ENCODE peak calls at places on chromosomes 12 and 14, in six cellular contexts. K is left colon, D is SHP77, C is activated gamma-delta T cell, X is GM20000, S is D341Med. F is an unnamed sample.

GRCh38 chr12:100574262-100575074 is 984 bp downstream of the GAS2L3 start:
- DNase-seq in K (no peak), D (no peak), C (no peak), X (no peak), S (peak), F (no peak)

GRCh38 chr12:76029982-76030377 is 1.6 kb downstream of the PHLDA1 start:
- DNase-seq in K (no peak), D (peak), C (no peak), X (peak), S (peak), F (peak)

GRCh38 chr12:132827763-132828703 is 636 bp downstream of the GOLGA3 start:
- DNase-seq in K (peak), D (peak), C (no peak), X (peak), S (peak), F (peak)

GRCh38 chr14:100282083-100282350 is 24.2 kb downstream of the SLC25A29 start:
- DNase-seq in K (no peak), D (no peak), C (no peak), X (no peak), S (no peak), F (no peak)

GRCh38 chr14:67335781-67336180 is 23.8 kb downstream of the ATP6V1D start:
- DNase-seq in K (no peak), D (no peak), C (no peak), X (no peak), S (no peak), F (no peak)

GRCh38 chr12:79687711-79688270 is 3.0 kb downstream of the PAWR start:
- DNase-seq in K (no peak), D (no peak), C (no peak), X (no peak), S (no peak), F (no peak)

GRCh38 chr12:82527165-82527780 is 159.4 kb upstream of the TMTC2 start:
- DNase-seq in K (no peak), D (peak), C (no peak), X (peak), S (peak), F (peak)

GRCh38 chr12:49552014-49552413 is 13.2 kb downstream of the KCNH3 start:
- DNase-seq in K (no peak), D (no peak), C (no peak), X (no peak), S (peak), F (peak)

GRCh38 chr12:101230547-101230946 is 20.5 kb upstream of the SLC5A8 start:
- DNase-seq in K (no peak), D (no peak), C (no peak), X (no peak), S (no peak), F (no peak)

GRCh38 chr12:27437839-27438238 is 8.7 kb upstream of the SMCO2 start:
- DNase-seq in K (no peak), D (no peak), C (no peak), X (no peak), S (no peak), F (no peak)

GRCh38 chr12:78963439-78964222 is 99.1 kb downstream of the SYT1 start:
- DNase-seq in K (no peak), D (no peak), C (no peak), X (no peak), S (no peak), F (no peak)

GRCh38 chr12:54129028-54129903 is 59.5 kb downstream of the SMUG1 start:
- DNase-seq in K (no peak), D (no peak), C (no peak), X (no peak), S (no peak), F (no peak)

GRCh38 chr12:3587402-3588013 is 96.5 kb downstream of the PRMT8 start:
- DNase-seq in K (no peak), D (no peak), C (no peak), X (no peak), S (no peak), F (no peak)

GRCh38 chr14:55789442-55789841 is 209.4 kb downstream of the KTN1 start:
- DNase-seq in K (no peak), D (no peak), C (no peak), X (no peak), S (no peak), F (no peak)

GRCh38 chr14:87131879-87132278 is 861.1 kb downstream of the GALC start:
- DNase-seq in K (no peak), D (peak), C (no peak), X (no peak), S (no peak), F (no peak)

GRCh38 chr14:76462330-76462729 is 86.4 kb downstream of the ESRRB start:
- DNase-seq in K (no peak), D (no peak), C (no peak), X (no peak), S (no peak), F (no peak)

GRCh38 chr12:49627752-49628360 is 4.5 kb downstream of the PRPF40B start:
- DNase-seq in K (no peak), D (no peak), C (no peak), X (no peak), S (no peak), F (no peak)

GRCh38 chr14:71362920-71363584 is 455.8 kb downstream of the PCNX1 start:
- DNase-seq in K (no peak), D (no peak), C (no peak), X (peak), S (no peak), F (no peak)

GRCh38 chr14:103594265-103594664 is 31.5 kb downstream of the COA8 start:
- DNase-seq in K (no peak), D (peak), C (no peak), X (no peak), S (no peak), F (no peak)

GRCh38 chr12:127052491-127053232 is 1214.3 kb upstream of the TMEM132C start:
- DNase-seq in K (no peak), D (no peak), C (no peak), X (no peak), S (no peak), F (no peak)

GRCh38 chr12:11953523-11953922 is 117.2 kb upstream of the BCL2L14 start:
- DNase-seq in K (no peak), D (peak), C (no peak), X (no peak), S (no peak), F (no peak)

GRCh38 chr14:31326111-31326510 is 94.2 kb downstream of the HEATR5A start:
- DNase-seq in K (no peak), D (no peak), C (no peak), X (no peak), S (peak), F (no peak)

GRCh38 chr12:29620030-29620429 is 122.5 kb upstream of the OVCH1 start:
- DNase-seq in K (no peak), D (no peak), C (no peak), X (no peak), S (no peak), F (no peak)

GRCh38 chr12:121917950-121918678 is at the start of gene CFAP251:
- DNase-seq in K (peak), D (peak), C (peak), X (peak), S (peak), F (peak)

GRCh38 chr12:53644133-53644532 is 18.0 kb upstream of the ATF7 start:
- DNase-seq in K (no peak), D (no peak), C (no peak), X (no peak), S (no peak), F (no peak)

GRCh38 chr12:34289431-34290190 is 267.3 kb downstream of the ALG10 start:
- DNase-seq in K (peak), D (no peak), C (no peak), X (no peak), S (no peak), F (no peak)

GRCh38 chr14:50521912-50522341 is 10.4 kb downstream of the MAP4K5 start:
- DNase-seq in K (no peak), D (peak), C (no peak), X (peak), S (no peak), F (peak)

GRCh38 chr12:93245543-93245942 is 132.2 kb upstream of the NUDT4 start:
- DNase-seq in K (no peak), D (no peak), C (no peak), X (peak), S (no peak), F (peak)

GRCh38 chr12:64385468-64385867 is 5.1 kb downstream of the C12orf56 start:
- DNase-seq in K (no peak), D (no peak), C (no peak), X (no peak), S (no peak), F (no peak)

GRCh38 chr12:46383654-46384450 is 11.3 kb upstream of the SLC38A2 start:
- DNase-seq in K (peak), D (no peak), C (peak), X (peak), S (peak), F (no peak)

GRCh38 chr12:3173912-3174311 is 96.7 kb downstream of the TSPAN9 start:
- DNase-seq in K (no peak), D (no peak), C (no peak), X (no peak), S (no peak), F (no peak)

GRCh38 chr12:127145929-127146789 is 1120.8 kb upstream of the TMEM132C start:
- DNase-seq in K (peak), D (no peak), C (peak), X (no peak), S (no peak), F (no peak)

GRCh38 chr12:95548056-95548538 is 3.2 kb downstream of the USP44 start:
- DNase-seq in K (no peak), D (no peak), C (peak), X (peak), S (peak), F (peak)

GRCh38 chr12:102567031-102567985 is 86.9 kb upstream of the IGF1 start:
- DNase-seq in K (no peak), D (no peak), C (no peak), X (no peak), S (no peak), F (no peak)

GRCh38 chr14:51014086-51014485 is 69.8 kb upstream of the PYGL start:
- DNase-seq in K (no peak), D (no peak), C (no peak), X (no peak), S (peak), F (no peak)

GRCh38 chr14:63848890-63849289 is 3.9 kb upstream of the SYNE2 start:
- DNase-seq in K (no peak), D (no peak), C (no peak), X (no peak), S (no peak), F (no peak)

GRCh38 chr12:123654129-123654701 is 16.7 kb upstream of the TCTN2 start:
- DNase-seq in K (no peak), D (no peak), C (no peak), X (no peak), S (no peak), F (no peak)

GRCh38 chr12:5197127-5197526 is 153.4 kb downstream of the KCNA5 start:
- DNase-seq in K (no peak), D (no peak), C (no peak), X (no peak), S (no peak), F (no peak)